ENCODE peak calls at places on chromosome 20, in five cellular contexts. W is AG04450, Q is HT1080, R is GM04504, Y is T-cell. U is an unnamed sample.

GRCh38 chr20:30812739-30813411 is 444.6 kb upstream of the DEFB115 start:
- DNase-seq in Y (no peak), W (no peak), R (no peak), Q (no peak), U (no peak)

GRCh38 chr20:19693508-19693907 is 64.5 kb upstream of the RIN2 start:
- DNase-seq in W (no peak), R (no peak), Q (no peak), Y (no peak), U (no peak)

GRCh38 chr20:50848846-50849673 is 54.2 kb downstream of the BCAS4 start:
- DNase-seq in Y (no peak), W (no peak), R (no peak), Q (no peak), U (no peak)

GRCh38 chr20:17403496-17403895 is 127.7 kb downstream of the BFSP1 start:
- DNase-seq in W (no peak), Y (no peak), R (no peak), Q (no peak), U (no peak)

GRCh38 chr20:46093531-46093930 is 3.8 kb upstream of the NCOA5 start:
- DNase-seq in W (no peak), Y (no peak), R (no peak), Q (peak; percentile 29), U (no peak)

GRCh38 chr20:62529916-62530642 is 54.3 kb upstream of the GATA5 start:
- DNase-seq in W (no peak), Q (no peak), R (no peak), Y (no peak), U (no peak)

GRCh38 chr20:22371843-22372242 is 212.5 kb downstream of the FOXA2 start:
- DNase-seq in R (no peak), W (no peak), Q (no peak), Y (no peak), U (no peak)

GRCh38 chr20:50995506-50995905 is 27.4 kb downstream of the KCNG1 start:
- DNase-seq in R (no peak), Q (no peak), W (no peak), Y (no peak), U (no peak)

GRCh38 chr20:62728028-62728780 is 19.6 kb downstream of the NTSR1 start:
- DNase-seq in Y (no peak), Q (no peak), W (no peak), R (no peak), U (no peak)

GRCh38 chr20:1694672-1695071 is 37.1 kb upstream of the SIRPG start:
- DNase-seq in Y (no peak), W (no peak), Q (no peak), R (no peak), U (no peak)

GRCh38 chr20:51022803-51023616 is at the start of gene KCNG1:
- DNase-seq in W (no peak), Q (peak; percentile 49), R (peak; percentile 59), Y (no peak), U (no peak)

GRCh38 chr20:38290829-38291581 is 13.0 kb upstream of the BPI start:
- DNase-seq in Q (peak; percentile 85), W (peak; percentile 61), Y (no peak), R (no peak), U (no peak)

GRCh38 chr20:63473555-63474449 is 1.3 kb upstream of the KCNQ2 start:
- DNase-seq in R (no peak), Q (no peak), Y (no peak), W (no peak), U (no peak)

GRCh38 chr20:24048014-24048611 is 59.5 kb upstream of the GGTLC1 start:
- DNase-seq in Q (no peak), W (no peak), R (no peak), Y (no peak), U (no peak)

GRCh38 chr20:848218-848617 is 14.7 kb downstream of the FAM110A start:
- DNase-seq in R (no peak), Y (no peak), W (no peak), Q (no peak), U (no peak)

GRCh38 chr20:49397525-49397924 is 84.9 kb downstream of the KCNB1 start:
- DNase-seq in W (no peak), Y (no peak), Q (peak; percentile 69), R (no peak), U (no peak)

GRCh38 chr20:13243826-13244376 is 22.8 kb downstream of the ISM1 start:
- DNase-seq in W (no peak), Y (no peak), R (no peak), Q (peak; percentile 59), U (peak; percentile 28)

GRCh38 chr20:40279390-40279789 is 409.6 kb downstream of the MAFB start:
- DNase-seq in Y (no peak), Q (peak; percentile 58), W (peak; percentile 15), R (peak; percentile 83), U (peak; percentile 37)

U was measured in AG04449.